ENCODE peak calls at places on chromosomes 7 and 10, in nine cellular contexts. P is activated CD8-positive, alpha-beta memory T cell treated with anti-CD3 and anti-CD28 coated beads, Interleukin-2, amount 10 ng/mL, durations not matched to agents 7 days and 5 days; W is activated T-helper 1 cell treated with Interleukin-2 at 50 U/mL for 16 hours; U is small intestine; F is left colon; K is Calu3; T is DMS153; S is ovary; O is mesendoderm. V is an unnamed sample.
A peak's percentile ranks its signal among the peaks of the same experiment; 100 is the strongest.

GRCh38 chr10:43715334-43715733 is 66.7 kb upstream of the ZNF32 start:
- DNase-seq in P (no peak), W (no peak), U (no peak), F (no peak), K (no peak), T (no peak), S (no peak), O (no peak), V (no peak)

GRCh38 chr7:1922071-1922869 is 252.2 kb downstream of the ELFN1 start:
- DNase-seq in P (peak; percentile 53), W (no peak), U (no peak), F (no peak), K (no peak), T (no peak), S (no peak), O (no peak), V (no peak)

GRCh38 chr7:85471740-85472139 is 284.9 kb upstream of the SEMA3D start:
- DNase-seq in P (no peak), W (no peak), U (no peak), F (no peak), K (no peak), T (no peak), S (no peak), O (no peak), V (no peak)

GRCh38 chr10:34091796-34092195 is 723.3 kb downstream of the PARD3 start:
- DNase-seq in P (no peak), W (no peak), U (no peak), F (no peak), K (no peak), T (no peak), S (no peak), O (no peak), V (no peak)

GRCh38 chr7:4040031-4040928 is 641.8 kb upstream of the FOXK1 start:
- DNase-seq in P (no peak), W (no peak), U (no peak), F (no peak), K (no peak), T (no peak), S (no peak), O (peak; percentile 35), V (no peak)

GRCh38 chr7:149854611-149855367 is 16.6 kb downstream of the ZNF862 start:
- DNase-seq in P (no peak), W (no peak), U (peak; percentile 74), F (peak; percentile 82), K (peak; percentile 48), T (peak; percentile 89), S (peak; percentile 77), O (peak; percentile 84), V (peak; percentile 84)

GRCh38 chr10:119209050-119209735 is 1.8 kb downstream of the GRK5 start:
- DNase-seq in P (peak; percentile 73), W (peak; percentile 28), U (peak; percentile 25), F (peak; percentile 76), K (peak; percentile 57), T (no peak), S (peak; percentile 84), O (peak; percentile 78), V (peak; percentile 78)

GRCh38 chr7:157984914-157985163 is 602.8 kb downstream of the PTPRN2 start:
- DNase-seq in P (no peak), W (no peak), U (no peak), F (no peak), K (no peak), T (no peak), S (no peak), O (no peak), V (no peak)

GRCh38 chr7:28269700-28270361 is 89.2 kb upstream of the JAZF1 start:
- DNase-seq in P (no peak), W (no peak), U (no peak), F (no peak), K (no peak), T (no peak), S (no peak), O (no peak), V (no peak)

GRCh38 chr7:33669251-33669670 is 236.1 kb upstream of the BMPER start:
- DNase-seq in P (no peak), W (no peak), U (no peak), F (no peak), K (no peak), T (peak; percentile 97), S (no peak), O (peak; percentile 92), V (no peak)

GRCh38 chr10:95742962-95743535 is 12.9 kb upstream of the ENTPD1 start:
- DNase-seq in P (no peak), W (no peak), U (no peak), F (no peak), K (no peak), T (no peak), S (no peak), O (no peak), V (no peak)

GRCh38 chr7:75969704-75970498 is 24.5 kb downstream of the TMEM120A start:
- DNase-seq in P (no peak), W (no peak), U (no peak), F (no peak), K (no peak), T (no peak), S (no peak), O (no peak), V (no peak)

V was measured in hepatocyte.